ENCODE peak calls at places on chromosomes 13 and 19, in four cellular contexts. I, K, W and Z are unnamed samples. For H3K9me3, the result is how much of the 10 kb centered on the place peaks cover.

GRCh38 chr19:3945838-3946237 is 13.0 kb downstream of the NMRK2 start:
- DNase-seq in I (no peak), K (no peak), W (no peak), Z (no peak)

GRCh38 chr13:36998624-36999041 is 507 bp downstream of the ALG5 start:
- DNase-seq in I (no peak), K (peak), W (no peak), Z (no peak)

GRCh38 chr19:16298334-16298733 is 26.3 kb upstream of the KLF2 start:
- DNase-seq in I (no peak), K (no peak), W (no peak), Z (no peak)

GRCh38 chr13:41974262-41974900 is 13.5 kb upstream of the VWA8 start:
- DNase-seq in I (no peak), K (no peak), W (peak), Z (no peak)

GRCh38 chr13:48356750-48357149 is 53.2 kb downstream of the RB1 start:
- DNase-seq in I (no peak), K (no peak), W (no peak), Z (no peak)

GRCh38 chr13:23427342-23428182 is 5.9 kb downstream of the SACS start:
- DNase-seq in I (no peak), K (no peak), W (peak), Z (peak)

GRCh38 chr13:25920277-25920676 is 131.5 kb downstream of the SHISA2 start:
- DNase-seq in I (no peak), K (no peak), W (no peak), Z (no peak)

GRCh38 chr19:38250821-38251563 is 5.2 kb downstream of the PPP1R14A start:
- DNase-seq in I (no peak), K (no peak), W (peak), Z (no peak)

GRCh38 chr13:112730157-112730671 is 40.4 kb downstream of the ATP11A start:
- DNase-seq in I (no peak), K (no peak), W (no peak), Z (no peak)

GRCh38 chr13:40161931-40162330 is 504.5 kb downstream of the FOXO1 start:
- DNase-seq in I (no peak), K (no peak), W (no peak), Z (no peak)

GRCh38 chr13:43815204-43815603 is 28.4 kb upstream of the ENOX1 start:
- DNase-seq in I (no peak), K (no peak), W (no peak), Z (no peak)

GRCh38 chr13:83088858-83089257 is 793.4 kb downstream of the SLITRK1 start:
- DNase-seq in I (no peak), K (no peak), W (no peak), Z (no peak)

GRCh38 chr13:55199132-55199531 is 1941.6 kb upstream of the PRR20A start:
- DNase-seq in I (no peak), K (no peak), W (peak), Z (no peak)

GRCh38 chr19:10006335-10006708 is 4.0 kb downstream of the COL5A3 start:
- DNase-seq in I (no peak), K (no peak), W (no peak), Z (no peak)

GRCh38 chr13:110540871-110541525 is 20.5 kb downstream of the RAB20 start:
- DNase-seq in I (no peak), K (no peak), W (no peak), Z (no peak)

GRCh38 chr13:76637651-76638111 is 248.5 kb downstream of the KCTD12 start:
- DNase-seq in I (no peak), K (no peak), W (no peak), Z (no peak)

GRCh38 chr13:90622547-90622946 is 724.9 kb upstream of the MIR17HG start:
- DNase-seq in I (no peak), K (peak), W (no peak), Z (no peak)

GRCh38 chr13:106530907-106531520 is 4.4 kb downstream of the EFNB2 start:
- DNase-seq in I (no peak), K (no peak), W (no peak), Z (no peak)

GRCh38 chr19:3459322-3459881 is 20.9 kb downstream of the SMIM24 start:
- DNase-seq in I (no peak), K (peak), W (no peak), Z (no peak)

GRCh38 chr13:105817498-105817897 is 718.0 kb downstream of the EFNB2 start:
- DNase-seq in I (no peak), K (no peak), W (no peak), Z (no peak)

GRCh38 chr19:35468637-35469036 is 20.6 kb downstream of the FFAR2 start:
- DNase-seq in I (peak), K (peak), W (peak), Z (peak)

GRCh38 chr19:13033819-13034611 is 38.7 kb downstream of the NFIX start:
- DNase-seq in I (peak), K (peak), W (peak), Z (no peak)

GRCh38 chr19:44735011-44735410 is 13.5 kb upstream of the BCL3 start:
- DNase-seq in I (no peak), K (no peak), W (no peak), Z (no peak)

GRCh38 chr13:43229506-43229905 is 206.1 kb downstream of the DNAJC15 start:
- DNase-seq in I (no peak), K (no peak), W (no peak), Z (no peak)

GRCh38 chr19:31249217-31249616 is 100.0 kb downstream of the TSHZ3 start:
- DNase-seq in I (no peak), K (no peak), W (no peak), Z (no peak)

GRCh38 chr19:48539503-48540096 is 12.4 kb upstream of the SULT2B1 start:
- DNase-seq in I (no peak), K (no peak), W (no peak), Z (no peak)

GRCh38 chr13:100163375-100163774 is 74.5 kb downstream of the PCCA start:
- DNase-seq in I (no peak), K (no peak), W (no peak), Z (no peak)

GRCh38 chr13:32264407-32264806 is 50.8 kb downstream of the ZAR1L start:
- DNase-seq in I (no peak), K (no peak), W (no peak), Z (no peak)

GRCh38 chr19:19463348-19464117 is 51.8 kb downstream of the TSSK6 start:
- DNase-seq in I (no peak), K (no peak), W (no peak), Z (no peak)

DNA sequence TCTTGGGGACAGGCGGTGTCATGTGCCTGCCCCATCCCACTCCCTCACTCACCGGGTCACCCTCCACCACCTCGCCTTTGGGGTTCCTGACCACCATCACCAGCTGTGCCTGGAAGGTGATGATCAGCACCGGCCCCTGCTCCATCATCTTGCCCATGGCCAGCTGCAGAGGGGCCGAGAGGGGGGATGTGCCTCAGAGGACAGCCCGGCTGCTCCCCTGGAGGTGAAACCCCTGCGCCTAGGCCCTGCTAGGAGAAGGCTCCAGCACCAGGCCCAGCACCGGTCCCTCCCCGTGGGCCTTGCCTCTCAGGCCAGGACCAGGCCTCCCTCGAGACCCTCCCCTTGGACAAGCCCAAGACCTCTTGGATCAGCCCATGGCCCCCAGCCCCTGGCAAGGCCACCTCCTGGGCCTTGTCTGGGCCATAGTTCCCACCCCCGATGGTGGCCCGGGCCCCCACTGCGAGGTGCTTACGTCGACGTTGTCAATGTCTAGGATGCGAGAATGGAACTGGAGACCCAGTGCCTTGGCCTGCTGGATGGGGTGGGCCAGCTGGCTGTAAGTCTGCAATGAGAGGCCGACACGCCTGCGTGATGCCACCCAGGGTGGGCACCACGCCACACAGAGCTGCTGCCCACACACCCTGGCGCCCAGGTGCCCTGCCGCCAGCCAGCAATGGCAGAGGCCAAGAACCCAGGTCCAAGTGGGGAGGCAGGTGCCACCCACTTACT is 1.8 kb upstream of the CTXN1 start:
- DNase-seq in I (no peak), K (no peak), W (no peak), Z (no peak)
- H3K27ac ChIP-seq in I (peak), K (no peak), W (no peak), Z (peak)

DNA sequence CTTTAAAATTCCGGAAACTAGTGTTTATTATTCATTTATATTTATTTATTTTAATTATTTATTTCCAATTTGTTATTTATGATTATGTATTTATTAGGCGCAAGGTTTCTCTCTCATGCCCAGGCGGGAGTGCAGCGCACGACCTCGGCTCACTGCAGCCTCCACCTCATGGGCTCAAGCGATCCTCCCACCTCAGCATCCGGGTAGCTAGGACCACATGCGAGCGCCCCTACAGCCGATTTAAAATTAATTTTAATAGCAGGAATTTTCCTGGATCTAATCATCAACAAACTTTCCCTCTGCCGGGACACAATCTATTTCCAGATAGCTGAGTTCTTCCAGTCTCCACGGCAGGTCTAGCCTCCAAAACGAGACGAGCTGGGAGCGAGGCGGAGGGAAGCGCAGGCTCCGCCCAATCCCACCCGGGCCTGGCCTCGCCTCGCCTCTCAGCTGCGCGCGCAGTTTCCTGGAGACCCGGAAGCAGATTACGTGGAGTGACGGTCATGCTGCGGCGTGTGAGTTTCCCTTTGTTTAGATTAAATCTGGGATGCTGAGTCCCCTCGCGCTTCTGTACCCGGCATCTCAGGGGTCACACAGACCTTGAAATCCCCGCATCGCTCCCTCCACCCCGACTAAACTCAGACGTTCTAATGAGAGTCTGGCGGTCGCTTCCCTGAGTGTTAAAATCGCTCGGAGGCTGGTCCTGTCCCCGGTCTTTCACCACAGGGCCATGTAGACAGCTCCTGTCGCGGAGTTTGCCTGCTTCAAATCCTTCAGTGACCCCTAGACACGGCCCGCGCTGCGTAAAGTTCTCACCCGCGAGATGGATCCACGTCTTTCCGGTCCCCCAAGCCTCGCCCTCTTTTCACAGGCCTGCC is at the start of gene ZNF880:
- DNase-seq in I (no peak), K (peak), W (no peak), Z (peak)
- H3K9me3 ChIP-seq in I (under half), K (under half), W (half or more), Z (under half)

DNA sequence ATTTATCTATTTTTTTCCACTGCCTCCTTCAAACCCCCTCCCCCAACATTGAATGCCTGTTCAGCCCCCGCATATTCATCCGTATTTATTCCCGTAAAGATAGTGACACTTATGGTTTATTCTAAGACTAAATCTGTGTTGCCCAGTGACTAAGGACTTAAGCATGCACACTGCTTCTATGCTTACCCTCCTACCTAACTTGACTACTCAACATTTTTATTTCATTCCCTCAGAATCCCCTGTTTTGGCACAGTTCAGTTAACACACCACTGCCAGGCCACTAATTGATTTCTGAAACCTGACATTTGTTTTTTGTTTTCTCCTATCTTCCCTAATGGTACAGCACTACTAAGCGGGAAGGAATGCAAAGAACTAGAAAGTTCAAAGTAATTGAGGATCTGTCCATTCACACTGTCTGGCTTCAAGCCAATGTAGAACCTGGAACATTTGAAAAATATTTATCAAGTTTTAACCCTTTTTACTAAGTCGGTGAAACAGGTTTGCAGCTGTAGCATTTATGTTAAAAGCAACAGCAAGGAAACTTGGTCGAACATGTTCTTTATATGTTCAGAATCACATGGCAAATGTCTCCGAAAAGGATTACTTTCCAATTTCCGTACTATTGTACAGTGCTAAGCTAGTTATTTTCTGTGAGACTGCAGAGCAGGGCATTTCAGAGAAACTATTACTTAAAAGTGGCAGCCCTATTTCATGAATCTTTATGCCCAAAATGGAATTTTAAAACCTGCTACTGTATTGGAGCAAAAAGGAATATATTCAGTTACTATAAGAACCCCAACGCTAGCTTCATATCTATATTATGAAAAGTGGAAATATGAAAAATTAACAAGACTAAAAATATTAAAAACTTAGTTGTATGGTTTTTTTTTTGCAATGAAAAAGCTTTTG is 2.5 kb upstream of the KLF5 start:
- DNase-seq in I (peak), K (no peak), W (peak), Z (no peak)
- TF ChIP-seq TCF7L2 in I (peak), K (no peak), W (no peak), Z (no peak)

GRCh38 chr13:21798181-21798580 is 127.3 kb downstream of the FGF9 start:
- DNase-seq in I (no peak), K (no peak), W (no peak), Z (no peak)
- H3K27ac ChIP-seq in I (no peak), K (no peak), W (no peak), Z (no peak)